ENCODE peak calls at places on chromosome 1, in eight cellular contexts. N is hepatocyte, I is OCI-LY7, H is astrocyte, L is MM.1S, S is mammary epithelial cell, R is endothelial cell of umbilical vein, G is GM23338. V is an unnamed sample.
A peak's percentile ranks its signal among the peaks of the same experiment; 100 is the strongest.

GRCh38 chr1:24743404-24744211 is 1.6 kb upstream of the CLIC4 start:
- DNase-seq in N (peak; percentile 73), R (peak; percentile 39), H (peak; percentile 39), I (peak; percentile 60), G (peak; percentile 57), S (peak; percentile 83), L (peak; percentile 92), V (no peak)

GRCh38 chr1:3632298-3632697 is 7.5 kb downstream of the TPRG1L start:
- DNase-seq in R (no peak), S (no peak), G (no peak), L (no peak), N (no peak), I (no peak), H (no peak), V (no peak)

GRCh38 chr1:205044745-205045144 is 1.7 kb downstream of the CNTN2 start:
- DNase-seq in R (no peak), H (no peak), I (no peak), G (peak; percentile 44), S (no peak), N (no peak), L (no peak), V (no peak)

GRCh38 chr1:159921251-159921650 is 4.1 kb downstream of the TAGLN2 start:
- DNase-seq in L (peak; percentile 31), S (no peak), H (peak; percentile 20), I (peak; percentile 69), R (peak; percentile 26), G (no peak), N (no peak), V (no peak)

GRCh38 chr1:109816975-109817535 is 53.3 kb upstream of the EPS8L3 start:
- DNase-seq in G (no peak), L (no peak), R (no peak), I (no peak), N (no peak), S (no peak), H (no peak), V (no peak)

GRCh38 chr1:219420913-219421312 is 192.0 kb downstream of the ZC3H11B start:
- DNase-seq in R (no peak), H (no peak), S (no peak), L (no peak), N (no peak), G (no peak), I (no peak), V (no peak)

GRCh38 chr1:248373761-248374160 is 1.8 kb upstream of the OR2T6 start:
- DNase-seq in R (no peak), H (no peak), S (no peak), I (no peak), N (no peak), L (no peak), G (no peak), V (no peak)

GRCh38 chr1:41919764-41920397 is 1.2 kb upstream of the HIVEP3 start:
- DNase-seq in I (no peak), L (peak; percentile 85), N (peak; percentile 37), S (no peak), R (no peak), H (peak; percentile 44), G (peak; percentile 69), V (peak; percentile 83)

GRCh38 chr1:43596579-43596978 is 53.4 kb upstream of the KDM4A start:
- DNase-seq in G (no peak), N (no peak), L (no peak), H (no peak), I (no peak), S (no peak), R (no peak), V (no peak)

GRCh38 chr1:12339861-12340557 is 110.2 kb downstream of the VPS13D start:
- DNase-seq in L (no peak), S (no peak), G (no peak), H (no peak), I (peak; percentile 9), R (no peak), N (peak; percentile 27), V (no peak)

GRCh38 chr1:248834343-248834940 is 3.6 kb upstream of the ZNF672 start:
- DNase-seq in I (no peak), R (no peak), S (no peak), L (no peak), G (no peak), H (no peak), N (no peak), V (no peak)

GRCh38 chr1:205810448-205811157 is 2.4 kb downstream of the SLC41A1 start:
- DNase-seq in S (no peak), R (no peak), N (peak; percentile 35), G (peak; percentile 65), L (no peak), I (peak; percentile 33), H (no peak), V (no peak)

GRCh38 chr1:59007820-59008598 is 224.2 kb upstream of the JUN start:
- DNase-seq in S (no peak), N (no peak), H (peak; percentile 79), R (peak; percentile 76), L (peak; percentile 71), G (no peak), I (no peak), V (no peak)

GRCh38 chr1:66788231-66788939 is 12.7 kb downstream of the INSL5 start:
- DNase-seq in R (no peak), N (no peak), I (peak; percentile 56), H (no peak), S (peak; percentile 79), L (peak; percentile 53), G (no peak), V (peak; percentile 13)

GRCh38 chr1:66852870-66853269 is 51.8 kb upstream of the INSL5 start:
- DNase-seq in N (no peak), R (no peak), G (no peak), I (peak; percentile 59), H (no peak), L (peak; percentile 86), S (peak; percentile 40), V (no peak)

GRCh38 chr1:111542187-111542586 is 38.8 kb upstream of the ADORA3 start:
- DNase-seq in R (no peak), L (no peak), H (no peak), I (no peak), N (no peak), S (no peak), G (peak; percentile 24), V (peak; percentile 38)

GRCh38 chr1:151849871-151850270 is 3.6 kb downstream of the THEM5 start:
- DNase-seq in S (no peak), H (no peak), I (no peak), N (no peak), G (no peak), L (no peak), R (no peak), V (no peak)

GRCh38 chr1:224497714-224498573 is 63.3 kb upstream of the WDR26 start:
- DNase-seq in L (peak; percentile 86), N (peak; percentile 44), S (peak; percentile 90), H (peak; percentile 90), R (peak; percentile 89), G (peak; percentile 81), I (peak; percentile 24), V (peak; percentile 89)

GRCh38 chr1:6026095-6026809 is 19.4 kb upstream of the KCNAB2 start:
- DNase-seq in G (peak; percentile 85), S (peak; percentile 81), N (peak; percentile 63), I (peak; percentile 93), L (peak; percentile 97), H (no peak), R (no peak), V (peak; percentile 93)

DNA sequence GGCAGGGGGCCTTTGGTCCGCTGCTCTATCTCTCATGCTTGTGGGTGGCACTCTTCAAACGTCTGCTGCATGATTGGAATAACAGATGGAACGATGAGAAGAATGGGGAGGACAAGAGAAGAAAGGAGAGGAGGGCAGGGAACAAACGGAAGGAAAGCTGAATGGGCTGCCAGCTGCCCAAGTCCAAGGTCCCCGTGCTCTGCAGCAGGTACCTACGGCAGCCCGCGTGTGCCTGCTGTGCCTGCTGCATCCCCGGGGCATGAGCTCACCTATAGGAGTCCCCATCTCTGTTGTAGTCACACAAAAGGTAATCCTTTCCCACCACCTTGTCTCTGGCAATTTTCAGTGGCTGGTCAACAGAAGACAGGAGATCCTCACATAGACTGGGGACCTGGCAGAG is 73.1 kb downstream of the SLC66A1 start:
- DNase-seq in R (no peak), I (no peak), S (no peak), H (no peak), N (no peak), L (no peak), G (no peak), V (no peak)
- H3K79me2 ChIP-seq in R (peaks cover 33% of the 10 kb centered on the region), I (no peaks in the 10 kb centered on the region), S (peaks cover 79% of the 10 kb centered on the region), H (peaks cover 85% of the 10 kb centered on the region), N (peaks cover 43% of the 10 kb centered on the region), L (peaks cover 34% of the 10 kb centered on the region), G (peaks cover 47% of the 10 kb centered on the region), V (no peaks in the 10 kb centered on the region)

GRCh38 chr1:54425152-54425584 is 19.0 kb upstream of the SSBP3 start:
- DNase-seq in R (no peak), N (no peak), H (no peak), I (no peak), L (no peak), S (no peak), G (peak; percentile 30), V (no peak)

GRCh38 chr1:54424398-54424797 is 18.2 kb upstream of the SSBP3 start:
- DNase-seq in H (no peak), G (no peak), S (no peak), L (no peak), R (no peak), N (no peak), I (no peak), V (no peak)

GRCh38 chr1:54428838-54429513 is 22.8 kb upstream of the SSBP3 start:
- DNase-seq in N (no peak), I (no peak), R (no peak), G (no peak), H (no peak), L (no peak), S (no peak), V (no peak)

GRCh38 chr1:54429838-54430237 is 23.6 kb upstream of the SSBP3 start:
- DNase-seq in N (no peak), L (no peak), I (no peak), R (no peak), G (no peak), H (no peak), S (no peak), V (no peak)
- H3K27ac ChIP-seq in N (no peak overlapping the region), L (no peak overlapping the region), I (no peak overlapping the region), R (no peak overlapping the region), G (no peak overlapping the region), H (no peak overlapping the region), S (no peak overlapping the region), V (no peak overlapping the region)

DNA sequence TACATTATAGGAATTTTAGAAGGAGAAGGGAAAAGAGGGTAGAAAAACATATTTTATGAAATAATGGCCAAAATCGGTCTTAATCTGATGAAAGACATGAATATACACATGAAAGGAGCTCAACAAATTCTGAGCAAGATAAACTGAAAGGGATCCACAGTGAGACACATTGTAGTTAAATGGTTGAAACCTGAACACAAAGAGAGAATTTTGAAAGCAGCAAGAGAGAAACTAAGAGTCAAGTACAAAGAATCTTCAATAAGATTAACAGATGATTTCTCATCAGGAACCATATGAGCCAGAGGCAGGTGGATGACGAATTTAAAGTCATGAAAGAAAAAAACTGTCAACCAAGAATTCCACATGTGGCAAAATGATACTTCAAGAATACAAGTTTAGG is 15.8 kb upstream of the MTR start:
- DNase-seq in N (no peak), S (no peak), H (no peak), R (no peak), I (no peak), L (no peak), G (no peak), V (no peak)
- H3K4me1 ChIP-seq in N (no peaks in the 10 kb centered on the region), S (no peaks in the 10 kb centered on the region), H (no peaks in the 10 kb centered on the region), R (no peaks in the 10 kb centered on the region), I (no peaks in the 10 kb centered on the region), L (no peaks in the 10 kb centered on the region), G (no peaks in the 10 kb centered on the region), V (no peaks in the 10 kb centered on the region)

GRCh38 chr1:175019524-175019923 is 3.7 kb downstream of the MRPS14 start:
- DNase-seq in H (no peak), G (no peak), L (no peak), N (no peak), S (no peak), R (no peak), I (no peak), V (no peak)
- H3K79me2 ChIP-seq in H (peaks cover 37% of the 10 kb centered on the region), G (peaks cover 38% of the 10 kb centered on the region), L (peaks cover 57% of the 10 kb centered on the region), N (peaks cover 35% of the 10 kb centered on the region), S (peaks cover 34% of the 10 kb centered on the region), R (peaks cover 28% of the 10 kb centered on the region), I (peaks cover 34% of the 10 kb centered on the region), V (peaks cover 26% of the 10 kb centered on the region)